ENCODE peak calls at places on chromosomes 11 and 22, in nine cellular contexts. E is fibroblast of mammary gland, F is fibroblast of villous mesenchyme, N is fibroblast of lung, X is body of pancreas, B is hepatocyte, L is tibial nerve, V is prostate gland, A is GM23338. Y is an unnamed sample.

GRCh38 chr11:35177370-35177769 is 38.4 kb downstream of the CD44 start:
- DNase-seq in E (no peak), F (no peak), N (peak), X (no peak), B (no peak), L (no peak), V (no peak), A (no peak), Y (no peak)

GRCh38 chr22:19724927-19725661 is 1.8 kb downstream of the GP1BB start:
- DNase-seq in E (no peak), F (no peak), N (no peak), X (no peak), B (no peak), L (no peak), V (no peak), A (no peak), Y (no peak)

GRCh38 chr22:43168416-43169309 is 17.3 kb downstream of the TSPO start:
- DNase-seq in E (no peak), F (peak), N (no peak), X (no peak), B (no peak), L (no peak), V (no peak), A (no peak), Y (no peak)

GRCh38 chr22:23079814-23080521 is 9.6 kb downstream of the GNAZ start:
- DNase-seq in E (no peak), F (no peak), N (no peak), X (no peak), B (no peak), L (no peak), V (no peak), A (no peak), Y (no peak)

GRCh38 chr11:115078461-115079438 is 400.4 kb downstream of the NXPE2 start:
- DNase-seq in E (no peak), F (no peak), N (no peak), X (no peak), B (no peak), L (no peak), V (no peak), A (no peak), Y (no peak)

GRCh38 chr11:7892059-7892699 is 38.9 kb downstream of the OR10A6 start:
- DNase-seq in E (peak), F (peak), N (peak), X (no peak), B (no peak), L (no peak), V (no peak), A (no peak), Y (no peak)

GRCh38 chr11:86535773-86536172 is 136.6 kb downstream of the ME3 start:
- DNase-seq in E (no peak), F (no peak), N (no peak), X (no peak), B (no peak), L (no peak), V (no peak), A (no peak), Y (no peak)

GRCh38 chr22:38062782-38063181 is 5.6 kb downstream of the PICK1 start:
- DNase-seq in E (no peak), F (no peak), N (no peak), X (no peak), B (no peak), L (peak), V (peak), A (no peak), Y (peak)

GRCh38 chr11:132472411-132473205 is 1059.7 kb downstream of the OPCML start:
- DNase-seq in E (no peak), F (no peak), N (peak), X (no peak), B (no peak), L (no peak), V (no peak), A (no peak), Y (peak)

GRCh38 chr11:12149672-12150225 is 39.4 kb downstream of the MICAL2 start:
- DNase-seq in E (no peak), F (peak), N (peak), X (no peak), B (no peak), L (no peak), V (no peak), A (no peak), Y (peak)

GRCh38 chr11:3617990-3618389 is 23.8 kb downstream of the ART5 start:
- DNase-seq in E (no peak), F (no peak), N (no peak), X (no peak), B (no peak), L (no peak), V (no peak), A (no peak), Y (no peak)

GRCh38 chr11:61357233-61357893 is 4.3 kb downstream of the CYB561A3 start:
- DNase-seq in E (no peak), F (no peak), N (no peak), X (no peak), B (no peak), L (no peak), V (no peak), A (no peak), Y (no peak)

GRCh38 chr22:29310863-29311339 is 4.5 kb downstream of the GAS2L1 start:
- DNase-seq in E (peak), F (peak), N (peak), X (peak), B (peak), L (peak), V (peak), A (peak), Y (peak)

GRCh38 chr11:128862913-128863660 is 4.0 kb downstream of the KCNJ1 start:
- DNase-seq in E (peak), F (peak), N (peak), X (no peak), B (no peak), L (no peak), V (no peak), A (no peak), Y (no peak)

GRCh38 chr22:18968011-18968749 is 32.1 kb upstream of the PRODH start:
- DNase-seq in E (peak), F (peak), N (peak), X (peak), B (peak), L (no peak), V (no peak), A (peak), Y (peak)

GRCh38 chr11:36376888-36377758 is 81.0 kb downstream of the PRR5L start:
- DNase-seq in E (peak), F (peak), N (no peak), X (peak), B (peak), L (peak), V (no peak), A (peak), Y (peak)

GRCh38 chr22:42887523-42888507 is 30.7 kb upstream of the ARFGAP3 start:
- DNase-seq in E (no peak), F (no peak), N (no peak), X (peak), B (peak), L (no peak), V (no peak), A (no peak), Y (no peak)

GRCh38 chr11:117588166-117588810 is 208.7 kb downstream of the DSCAML1 start:
- DNase-seq in E (no peak), F (no peak), N (no peak), X (no peak), B (no peak), L (no peak), V (no peak), A (no peak), Y (no peak)

GRCh38 chr11:6249822-6250555 is 9.6 kb upstream of the CCKBR start:
- DNase-seq in E (peak), F (peak), N (peak), X (peak), B (peak), L (no peak), V (no peak), A (no peak), Y (peak)

GRCh38 chr22:43488031-43488892 is 76.4 kb downstream of the MPPED1 start:
- DNase-seq in E (no peak), F (no peak), N (no peak), X (no peak), B (no peak), L (no peak), V (no peak), A (no peak), Y (no peak)

GRCh38 chr11:113974741-113975470 is at the start of gene HTR3A:
- DNase-seq in E (peak), F (peak), N (peak), X (peak), B (peak), L (no peak), V (peak), A (peak), Y (peak)

GRCh38 chr11:104523611-104524010 is 359.7 kb upstream of the PDGFD start:
- DNase-seq in E (no peak), F (no peak), N (no peak), X (no peak), B (no peak), L (no peak), V (no peak), A (no peak), Y (no peak)

GRCh38 chr11:27700351-27701261 is at the start of gene BDNF:
- DNase-seq in E (peak), F (peak), N (peak), X (peak), B (peak), L (no peak), V (no peak), A (peak), Y (peak)

GRCh38 chr22:49807780-49808708 is 19.6 kb downstream of the BRD1 start:
- DNase-seq in E (no peak), F (peak), N (no peak), X (no peak), B (no peak), L (no peak), V (no peak), A (no peak), Y (no peak)

GRCh38 chr11:26297179-26297970 is 34.6 kb upstream of the ANO3 start:
- DNase-seq in E (peak), F (peak), N (peak), X (peak), B (peak), L (peak), V (peak), A (peak), Y (no peak)

GRCh38 chr11:72190581-72191205 is 1.2 kb upstream of the FOLR1 start:
- DNase-seq in E (no peak), F (no peak), N (no peak), X (no peak), B (no peak), L (no peak), V (no peak), A (no peak), Y (peak)

GRCh38 chr11:87019582-87020271 is 18.0 kb upstream of the TMEM135 start:
- DNase-seq in E (no peak), F (no peak), N (no peak), X (no peak), B (no peak), L (no peak), V (no peak), A (no peak), Y (no peak)

GRCh38 chr22:44883011-44883421 is 126.8 kb downstream of the PHF21B start:
- DNase-seq in E (no peak), F (no peak), N (no peak), X (no peak), B (no peak), L (no peak), V (no peak), A (no peak), Y (no peak)

GRCh38 chr11:18700375-18700774 is 1.8 kb downstream of the TMEM86A start:
- DNase-seq in E (no peak), F (no peak), N (no peak), X (no peak), B (no peak), L (no peak), V (no peak), A (no peak), Y (no peak)

GRCh38 chr11:77047007-77047927 is 13.1 kb downstream of the B3GNT6 start:
- DNase-seq in E (peak), F (peak), N (peak), X (peak), B (peak), L (peak), V (peak), A (peak), Y (peak)

GRCh38 chr22:19478086-19478392 is 954 bp downstream of the UFD1 start:
- DNase-seq in E (no peak), F (peak), N (no peak), X (no peak), B (no peak), L (no peak), V (no peak), A (no peak), Y (no peak)

GRCh38 chr22:28810839-28811491 is 10.6 kb upstream of the XBP1 start:
- DNase-seq in E (no peak), F (no peak), N (no peak), X (no peak), B (no peak), L (no peak), V (no peak), A (no peak), Y (no peak)

GRCh38 chr11:122215244-122215992 is 99.4 kb upstream of the BLID start:
- DNase-seq in E (peak), F (peak), N (peak), X (peak), B (peak), L (peak), V (peak), A (peak), Y (peak)

GRCh38 chr22:42270178-42270511 is 308 bp downstream of the TCF20 start:
- DNase-seq in E (no peak), F (peak), N (no peak), X (peak), B (no peak), L (no peak), V (no peak), A (peak), Y (no peak)

GRCh38 chr11:72203163-72203562 is 11.2 kb downstream of the FOLR1 start:
- DNase-seq in E (no peak), F (no peak), N (no peak), X (no peak), B (no peak), L (no peak), V (no peak), A (no peak), Y (no peak)

GRCh38 chr11:100536979-100537378 is 150.1 kb upstream of the ARHGAP42 start:
- DNase-seq in E (no peak), F (no peak), N (no peak), X (no peak), B (no peak), L (no peak), V (no peak), A (no peak), Y (no peak)

GRCh38 chr11:103794262-103794661 is 242.2 kb upstream of the DDI1 start:
- DNase-seq in E (peak), F (peak), N (peak), X (no peak), B (no peak), L (no peak), V (no peak), A (no peak), Y (no peak)

GRCh38 chr22:39238124-39238466 is 6.7 kb downstream of the PDGFB start:
- DNase-seq in E (no peak), F (no peak), N (no peak), X (no peak), B (no peak), L (no peak), V (no peak), A (no peak), Y (no peak)

GRCh38 chr22:39238561-39238960 is 6.2 kb downstream of the PDGFB start:
- DNase-seq in E (no peak), F (no peak), N (no peak), X (no peak), B (no peak), L (no peak), V (no peak), A (no peak), Y (no peak)

GRCh38 chr22:39240841-39241631 is 3.7 kb downstream of the PDGFB start:
- DNase-seq in E (no peak), F (peak), N (no peak), X (peak), B (peak), L (peak), V (peak), A (no peak), Y (no peak)

GRCh38 chr22:39238966-39239510 is 5.7 kb downstream of the PDGFB start:
- DNase-seq in E (no peak), F (no peak), N (no peak), X (no peak), B (no peak), L (no peak), V (no peak), A (no peak), Y (no peak)

GRCh38 chr22:39239561-39240423 is 5.0 kb downstream of the PDGFB start:
- DNase-seq in E (no peak), F (no peak), N (no peak), X (peak), B (no peak), L (no peak), V (peak), A (no peak), Y (no peak)
- H3K4me3 ChIP-seq in E (no peak), F (no peak), N (no peak), X (no peak), B (no peak), L (no peak), V (no peak), A (no peak), Y (no peak)

DNA sequence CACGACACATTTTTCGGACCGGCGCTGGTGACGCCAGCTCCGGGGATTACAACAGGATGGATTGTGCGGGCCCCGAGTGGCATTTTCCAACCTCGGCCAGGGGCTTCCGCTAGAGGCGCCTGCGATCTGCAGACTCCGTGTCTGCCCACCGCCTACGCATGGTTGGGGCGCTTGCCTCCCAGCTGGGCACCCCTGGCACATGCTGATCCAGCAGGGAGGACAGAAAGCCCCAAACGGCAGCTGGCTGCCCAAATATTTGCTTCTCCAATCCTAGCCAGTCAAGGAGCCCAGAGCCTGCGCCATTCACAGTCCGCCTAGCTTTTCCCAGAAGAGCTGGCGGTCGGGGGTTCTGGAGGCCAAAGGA is 418.0 kb downstream of the SOX6 start:
- DNase-seq in E (no peak), F (no peak), N (no peak), X (no peak), B (no peak), L (no peak), V (no peak), A (no peak), Y (peak)
- TF ChIP-seq CTCF in E (no peak), F (no peak), N (peak), X (no peak), B (no peak), L (no peak), V (no peak), A (no peak), Y (no peak)

DNA sequence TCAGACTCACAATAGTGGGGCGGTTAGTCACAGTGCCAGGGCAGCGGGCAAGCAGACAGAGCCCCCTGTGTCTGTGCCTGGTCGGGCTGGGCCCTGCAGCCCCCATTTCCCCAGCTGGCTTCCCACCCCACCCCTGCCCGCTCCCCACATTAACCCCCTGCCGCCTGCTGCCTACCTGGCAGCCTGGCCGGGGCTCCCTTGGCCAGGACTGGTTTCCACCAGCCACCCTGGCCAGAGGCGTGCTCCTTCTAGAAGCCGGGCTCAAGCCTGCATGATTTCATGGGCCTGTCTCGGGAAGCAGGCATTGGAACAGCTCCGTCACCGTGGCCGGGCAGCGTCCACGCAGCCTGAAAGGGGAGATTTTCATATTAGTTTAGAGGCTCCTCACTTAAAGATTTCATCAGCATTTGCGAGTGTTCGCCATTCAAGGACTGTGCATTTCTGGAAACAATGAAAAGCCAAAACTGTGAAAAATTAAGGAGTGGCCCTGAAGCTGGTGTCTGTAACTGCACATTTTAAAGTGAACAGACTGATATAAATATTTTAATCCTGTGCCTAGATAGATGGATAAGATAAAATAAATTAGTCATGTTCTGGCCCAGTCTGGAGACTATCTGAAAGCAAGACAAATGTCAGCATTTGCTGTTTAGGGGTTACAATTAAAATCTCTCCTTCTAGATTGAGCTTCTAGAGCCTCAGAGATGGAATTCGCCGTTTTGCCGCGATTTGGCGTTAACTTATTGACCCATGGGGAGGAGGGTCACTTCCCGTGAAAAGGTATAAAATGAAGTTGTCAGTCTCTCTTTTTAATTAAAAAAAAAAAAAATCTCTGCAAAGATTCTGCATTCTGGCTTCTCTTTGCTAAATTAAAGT is 79.4 kb upstream of the WNT7B start:
- DNase-seq in E (peak), F (peak), N (no peak), X (peak), B (no peak), L (no peak), V (no peak), A (no peak), Y (peak)
- H3K4me3 ChIP-seq in E (peak), F (peak), N (peak), X (no peak), B (no peak), L (peak), V (peak), A (no peak), Y (no peak)

GRCh38 chr11:66313321-66314185 is 3.3 kb downstream of the CD248 start:
- DNase-seq in E (peak), F (peak), N (peak), X (no peak), B (peak), L (no peak), V (no peak), A (peak), Y (no peak)

GRCh38 chr11:66315498-66315885 is 1.4 kb downstream of the CD248 start:
- DNase-seq in E (no peak), F (peak), N (no peak), X (no peak), B (no peak), L (no peak), V (no peak), A (no peak), Y (no peak)

GRCh38 chr11:66314186-66314501 is 2.7 kb downstream of the CD248 start:
- DNase-seq in E (no peak), F (no peak), N (no peak), X (no peak), B (no peak), L (no peak), V (no peak), A (no peak), Y (no peak)

GRCh38 chr11:66315921-66316811 is 678 bp downstream of the CD248 start:
- DNase-seq in E (no peak), F (peak), N (no peak), X (no peak), B (no peak), L (no peak), V (no peak), A (no peak), Y (no peak)

DNA sequence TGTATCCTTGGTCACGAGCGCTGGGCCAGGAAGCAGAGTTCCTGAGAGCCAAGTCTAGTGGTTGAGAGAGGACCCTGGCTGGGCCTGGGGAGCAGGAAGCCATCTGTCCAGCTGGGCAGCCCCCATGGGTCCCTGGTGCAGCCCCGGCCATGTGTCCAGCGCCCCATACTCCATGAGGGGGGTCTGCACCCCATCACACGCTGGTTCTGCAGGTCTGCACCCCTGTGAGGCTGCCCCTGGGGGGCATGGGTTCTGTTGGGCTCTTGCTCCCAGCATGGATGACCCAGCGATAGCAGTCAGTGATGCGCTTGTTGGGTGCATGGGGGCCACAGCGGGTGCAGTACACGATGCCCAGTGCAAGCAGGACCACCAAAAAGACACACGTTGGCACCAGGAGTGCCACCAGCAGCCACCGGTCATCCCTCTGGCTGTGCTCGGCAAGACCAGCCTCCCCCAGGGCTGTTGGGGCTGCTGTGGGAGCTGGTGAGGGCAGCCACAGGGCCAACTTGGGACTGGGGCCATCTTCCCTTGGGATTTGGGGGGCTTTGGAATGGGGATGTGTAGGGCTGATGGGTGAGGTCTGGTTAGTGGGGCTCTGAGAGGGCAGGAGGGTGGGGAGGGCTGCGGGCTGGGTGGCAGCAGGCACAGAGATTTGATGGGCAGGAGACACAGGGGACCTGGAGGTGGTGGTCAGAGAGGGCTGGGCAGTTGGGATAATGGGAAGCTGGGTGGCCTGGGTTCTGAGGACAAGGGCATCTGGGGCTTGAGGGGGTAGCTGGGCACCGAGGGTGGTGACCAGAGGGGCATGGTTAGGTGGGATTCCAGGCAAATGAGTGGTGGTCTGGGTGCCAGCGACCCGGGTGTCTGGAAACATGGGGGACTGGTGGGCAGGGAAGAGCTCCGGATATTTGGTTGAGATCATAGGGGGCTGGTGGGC is 2.0 kb downstream of the CD248 start:
- DNase-seq in E (no peak), F (peak), N (no peak), X (no peak), B (no peak), L (no peak), V (no peak), A (no peak), Y (no peak)
- TF ChIP-seq CTCF in E (no peak), F (no peak), N (no peak), X (no peak), B (no peak), L (no peak), V (no peak), A (no peak), Y (no peak)

Y was measured in testis.